ENCODE peak calls at places on chromosomes 3 and 15, in ten cellular contexts. B, J, S, D, Y, H, M, K, X and C are unnamed samples.

GRCh38 chr15:64247535-64247905 is 84.7 kb upstream of the PPIB start:
- DNase-seq in S (no peak), M (no peak), K (no peak), B (no peak), Y (no peak), H (peak), J (no peak), D (no peak), X (no peak), C (no peak)

GRCh38 chr15:25862469-25863066 is 559 bp downstream of the ATP10A start:
- DNase-seq in S (no peak), H (no peak), X (no peak), K (peak), Y (peak), B (peak), D (no peak), M (no peak), J (no peak), C (no peak)

GRCh38 chr15:77112819-77113569 is 42.1 kb upstream of the TSPAN3 start:
- DNase-seq in Y (no peak), M (no peak), X (no peak), H (no peak), S (no peak), J (no peak), D (no peak), B (no peak), K (peak), C (no peak)

GRCh38 chr3:52144034-52144795 is 10.0 kb downstream of the POC1A start:
- DNase-seq in B (peak), D (peak), S (peak), X (peak), J (peak), H (peak), K (peak), Y (peak), M (peak), C (peak)

GRCh38 chr3:170997966-170998913 is 28.3 kb downstream of the SLC2A2 start:
- DNase-seq in X (no peak), M (no peak), H (peak), J (no peak), K (no peak), Y (no peak), B (no peak), S (no peak), D (no peak), C (no peak)

GRCh38 chr15:31197497-31198414 is 96.2 kb upstream of the TRPM1 start:
- DNase-seq in J (no peak), H (peak), X (no peak), D (no peak), Y (peak), S (no peak), K (peak), M (peak), B (no peak), C (no peak)

GRCh38 chr3:42823351-42823750 is 14.1 kb downstream of the ACKR2 start:
- DNase-seq in M (no peak), K (no peak), H (no peak), S (no peak), Y (no peak), B (no peak), J (no peak), X (no peak), D (no peak), C (no peak)

GRCh38 chr3:189272500-189273119 is 100.8 kb downstream of the TPRG1 start:
- DNase-seq in M (no peak), X (no peak), D (no peak), K (peak), B (no peak), Y (no peak), S (no peak), J (no peak), H (no peak), C (peak)

GRCh38 chr3:44419923-44420650 is 57.4 kb downstream of the ZNF445 start:
- DNase-seq in K (no peak), Y (no peak), M (no peak), J (no peak), B (no peak), S (no peak), X (no peak), H (no peak), D (no peak), C (no peak)

GRCh38 chr3:127787071-127787490 is 35.2 kb downstream of the MGLL start:
- DNase-seq in K (no peak), H (no peak), S (peak), X (no peak), J (no peak), M (peak), D (peak), B (no peak), Y (no peak), C (no peak)

GRCh38 chr3:127787556-127787955 is 34.8 kb downstream of the MGLL start:
- DNase-seq in Y (no peak), S (no peak), B (no peak), X (no peak), H (no peak), J (no peak), M (no peak), K (no peak), D (peak), C (no peak)

GRCh38 chr3:127785711-127786265 is 36.5 kb downstream of the MGLL start:
- DNase-seq in M (no peak), Y (no peak), D (peak), X (no peak), B (no peak), S (no peak), H (no peak), K (no peak), J (no peak), C (no peak)

GRCh38 chr3:127784865-127785710 is 37.2 kb downstream of the MGLL start:
- DNase-seq in Y (peak), B (no peak), J (no peak), H (no peak), X (no peak), M (peak), S (no peak), D (peak), K (no peak), C (no peak)

GRCh38 chr3:127786358-127787070 is 35.8 kb downstream of the MGLL start:
- DNase-seq in B (no peak), D (peak), K (no peak), M (peak), X (no peak), S (peak), J (no peak), H (no peak), Y (peak), C (no peak)
- TF ChIP-seq POLR2AphosphoS5 in B (no peak), D (peak), K (no peak), M (no peak), X (no peak), S (no peak), J (no peak), H (no peak), Y (peak), C (no peak)

DNA sequence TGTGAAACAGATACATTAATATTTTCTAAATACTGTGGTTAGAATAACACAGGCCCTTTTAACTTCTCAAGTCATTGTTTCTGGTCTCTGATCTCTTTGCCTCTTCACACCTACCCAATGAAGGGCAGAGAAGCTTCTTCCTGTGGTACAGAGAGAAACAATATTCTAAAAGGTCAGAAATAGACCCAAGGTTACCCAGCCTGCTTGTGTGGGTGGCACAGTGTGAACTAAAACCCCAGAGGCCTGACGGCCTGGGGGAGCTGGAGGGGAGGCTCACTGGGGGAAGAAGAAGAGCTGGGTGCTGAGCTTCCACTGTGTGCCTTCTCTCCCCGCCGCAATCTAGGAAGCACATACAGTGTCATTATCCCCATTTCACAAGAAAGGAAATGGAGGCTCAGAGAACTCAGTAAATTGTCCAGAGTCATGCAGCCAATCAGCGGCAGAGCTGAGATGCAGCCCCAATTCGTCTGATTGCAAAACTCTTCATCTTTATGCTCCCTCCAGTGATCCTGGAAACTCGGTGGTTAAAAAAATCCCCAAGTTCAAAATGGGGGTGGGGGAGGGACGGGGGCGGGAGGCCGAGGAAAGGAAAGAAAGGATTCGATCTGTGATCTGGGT is 64.1 kb upstream of the HEG1 start:
- DNase-seq in H (no peak), S (no peak), X (no peak), K (no peak), M (no peak), B (no peak), Y (no peak), J (peak), D (no peak), C (no peak)
- TF ChIP-seq POLR2AphosphoS5 in H (no peak), S (no peak), X (no peak), K (no peak), M (no peak), B (no peak), Y (no peak), J (no peak), D (no peak), C (no peak)

DNA sequence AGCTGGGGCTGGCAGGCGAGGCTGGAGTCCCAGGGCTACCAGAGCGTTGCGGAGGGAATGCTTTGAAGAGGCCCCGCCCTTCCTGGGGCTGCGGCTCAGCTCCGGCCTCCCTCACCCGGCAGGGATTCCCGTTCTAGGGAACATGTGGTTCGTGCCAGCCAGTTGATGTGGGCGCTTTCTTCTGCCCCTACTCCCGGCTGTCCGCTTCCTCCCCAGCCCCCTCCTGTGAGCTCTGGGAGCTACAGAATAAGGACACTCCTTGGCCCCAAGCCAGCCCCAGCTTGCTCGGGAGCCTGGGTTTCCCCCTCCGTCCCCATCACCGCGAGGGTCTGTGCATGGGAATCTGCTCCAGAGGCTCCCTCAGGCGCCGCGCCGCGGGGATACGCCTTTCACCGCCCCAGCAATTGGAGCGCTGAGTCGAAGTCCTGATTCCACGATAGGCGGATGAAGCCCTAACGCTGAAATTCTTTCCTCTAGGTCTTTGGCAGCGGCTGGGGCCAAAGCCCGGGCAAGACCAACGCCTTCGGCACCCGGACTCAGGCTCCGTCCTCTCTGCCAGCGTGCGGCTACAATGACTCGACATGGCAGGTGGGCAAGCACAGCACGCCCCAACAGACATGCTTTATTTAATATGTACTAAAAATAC is 69.5 kb downstream of the KLF15 start:
- DNase-seq in M (peak), B (no peak), H (peak), D (peak), J (no peak), S (no peak), K (peak), X (no peak), Y (peak), C (no peak)
- TF ChIP-seq POLR2AphosphoS5 in M (no peak), B (no peak), H (no peak), D (peak), J (no peak), S (no peak), K (peak), X (no peak), Y (peak), C (peak)

DNA sequence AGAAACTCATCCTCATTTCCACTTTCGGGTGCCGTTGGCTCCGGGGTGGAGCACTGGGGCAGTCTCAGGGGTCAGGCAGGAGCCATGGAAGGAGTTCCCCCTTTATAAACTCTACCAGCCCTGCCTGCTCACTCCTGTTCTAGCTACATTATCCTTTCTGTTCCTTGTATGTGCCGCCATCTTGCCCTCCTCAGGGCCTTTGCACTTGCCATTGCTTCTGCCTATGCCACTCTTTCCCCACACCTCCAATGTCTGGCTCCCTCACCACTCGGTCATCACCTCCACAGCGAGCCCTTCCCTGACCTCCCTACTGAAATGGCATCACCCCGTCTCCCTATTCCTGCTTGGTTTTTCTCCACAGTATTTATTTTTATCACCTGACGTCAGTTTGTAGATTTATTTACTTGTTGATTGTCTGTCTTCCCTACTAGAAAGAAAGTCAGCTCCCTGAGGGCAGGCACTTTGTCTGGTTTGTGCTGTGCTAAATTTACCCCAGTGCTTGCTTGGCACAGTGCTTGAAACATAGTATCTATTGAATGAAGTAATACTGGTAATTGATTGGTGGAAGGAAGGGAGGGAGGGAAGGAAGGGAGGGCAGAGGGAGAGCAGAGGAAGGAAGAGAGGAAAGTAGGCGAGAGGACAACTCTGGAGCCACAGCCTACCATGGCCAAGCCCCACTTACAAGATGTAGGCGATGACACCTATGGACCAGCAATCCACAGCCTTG is 8.8 kb downstream of the CAMK1 start:
- DNase-seq in S (no peak), Y (no peak), J (no peak), D (no peak), H (no peak), K (no peak), B (no peak), X (no peak), M (no peak), C (no peak)
- TF ChIP-seq POLR2AphosphoS5 in S (no peak), Y (no peak), J (no peak), D (no peak), H (peak), K (no peak), B (no peak), X (no peak), M (no peak), C (no peak)

DNA sequence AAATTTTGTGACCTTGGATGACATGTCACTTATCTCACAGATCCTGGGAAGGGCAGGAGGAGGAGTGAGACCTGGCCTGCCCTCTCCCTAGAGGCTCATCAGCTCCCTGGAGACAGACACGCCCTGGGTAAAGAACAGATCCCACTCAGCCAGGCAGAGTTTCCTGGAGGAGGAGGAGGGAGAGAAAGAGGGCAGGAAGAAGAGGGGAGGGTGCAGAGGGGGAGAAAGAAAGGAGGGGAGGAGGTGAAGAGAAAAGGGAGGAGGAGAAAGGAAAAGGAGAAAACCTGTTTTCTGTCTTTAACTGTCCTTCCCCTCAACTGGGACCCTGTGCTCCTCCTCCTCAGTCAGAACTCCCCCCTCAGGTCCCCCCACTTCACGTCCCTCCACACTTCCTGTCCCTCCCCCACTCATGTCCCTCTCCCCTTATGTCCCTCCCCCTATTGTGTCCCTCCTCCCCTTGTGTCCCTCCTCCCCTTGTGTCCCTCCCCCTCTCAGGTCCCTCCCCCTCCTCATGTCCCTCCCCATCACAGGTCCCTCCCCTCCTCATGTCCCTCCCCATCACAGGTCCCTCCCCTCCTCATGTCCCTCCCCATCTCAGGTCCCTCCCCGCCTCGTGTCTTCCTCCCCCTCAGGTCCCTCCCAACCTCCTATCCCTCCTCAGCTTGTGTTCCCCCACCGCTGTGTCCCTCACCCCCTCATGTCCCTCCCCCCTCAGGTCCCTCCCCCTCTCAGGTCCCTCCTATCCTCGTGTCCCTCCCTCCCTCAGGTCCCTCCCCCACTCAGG is 52.3 kb upstream of the CGNL1 start:
- DNase-seq in B (no peak), X (peak), H (no peak), J (peak), D (no peak), K (peak), M (peak), Y (no peak), S (no peak), C (peak)
- TF ChIP-seq POLR2AphosphoS5 in B (no peak), X (no peak), H (no peak), J (no peak), D (no peak), K (no peak), M (no peak), Y (no peak), S (no peak), C (peak)

DNA sequence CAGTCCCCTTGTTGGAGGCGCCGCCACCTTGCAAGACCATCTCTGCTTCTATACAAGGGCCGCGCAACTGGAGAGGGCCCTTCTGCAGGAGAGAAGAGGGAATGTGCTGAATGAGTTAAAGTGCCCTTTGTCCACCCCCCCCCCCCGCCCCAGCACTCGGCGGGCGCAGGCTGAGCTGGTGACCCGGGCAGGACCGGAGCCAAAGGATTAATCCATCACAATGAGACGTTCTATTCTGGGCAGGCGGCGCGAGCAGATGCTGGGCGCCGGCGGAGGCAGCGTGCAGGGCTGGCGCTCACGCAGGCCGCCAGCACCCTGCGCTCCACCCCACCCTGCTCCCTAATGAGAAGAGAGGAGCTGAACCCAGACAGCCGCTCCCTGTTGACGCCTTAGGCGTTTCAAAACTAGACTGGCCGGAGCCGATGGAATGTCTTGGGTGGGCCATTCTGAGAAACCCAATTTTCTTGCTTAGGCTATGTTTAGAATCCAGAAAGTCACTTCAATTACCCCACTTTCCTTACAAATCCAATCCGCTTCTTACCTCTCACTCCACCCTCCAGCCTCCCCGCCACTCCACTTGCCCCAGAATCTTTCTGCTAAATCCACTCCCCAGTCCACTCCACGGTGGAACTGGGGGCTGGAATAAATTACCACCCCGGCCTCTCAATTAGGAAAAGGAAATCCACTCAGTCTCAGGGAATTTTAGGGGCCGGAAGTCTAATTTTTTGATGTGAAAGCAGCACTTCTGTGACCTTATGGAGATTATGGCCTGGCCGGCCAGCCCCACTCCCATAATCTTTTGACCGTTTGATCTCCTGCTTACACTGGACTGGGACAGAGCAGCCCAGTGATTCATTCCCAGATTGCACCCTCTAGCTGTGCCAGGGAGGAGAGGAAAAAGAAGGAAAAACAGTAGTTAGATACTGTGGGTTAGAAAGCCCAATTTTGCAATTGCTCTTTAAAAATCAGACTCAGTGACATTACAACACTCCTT is 32.7 kb downstream of the GJD2 start:
- DNase-seq in X (no peak), B (no peak), H (peak), S (peak), J (peak), K (peak), M (peak), D (peak), Y (no peak), C (peak)
- TF ChIP-seq POLR2AphosphoS5 in X (no peak), B (no peak), H (no peak), S (no peak), J (no peak), K (peak), M (no peak), D (no peak), Y (no peak), C (no peak)

GRCh38 chr3:45992820-45993219 is 2.8 kb downstream of the FYCO1 start:
- DNase-seq in B (no peak), D (no peak), M (no peak), J (no peak), Y (no peak), H (no peak), S (no peak), K (peak), X (no peak), C (no peak)

GRCh38 chr3:45993421-45994027 is 2.1 kb downstream of the FYCO1 start:
- DNase-seq in J (no peak), H (no peak), Y (no peak), X (no peak), B (no peak), M (no peak), K (no peak), S (no peak), D (no peak), C (no peak)

GRCh38 chr3:45992133-45992729 is 3.4 kb downstream of the FYCO1 start:
- DNase-seq in Y (no peak), M (no peak), K (no peak), J (no peak), X (no peak), H (no peak), S (no peak), B (no peak), D (peak), C (no peak)

GRCh38 chr3:45988804-45989203 is 6.8 kb downstream of the FYCO1 start:
- DNase-seq in X (no peak), B (no peak), D (no peak), H (peak), J (no peak), M (no peak), S (no peak), K (no peak), Y (no peak), C (no peak)

GRCh38 chr3:45991341-45991740 is 4.3 kb downstream of the FYCO1 start:
- DNase-seq in D (no peak), B (no peak), K (no peak), H (no peak), J (no peak), Y (no peak), M (no peak), S (no peak), X (no peak), C (no peak)
- TF ChIP-seq POLR2AphosphoS5 in D (no peak), B (no peak), K (no peak), H (no peak), J (no peak), Y (no peak), M (no peak), S (no peak), X (no peak), C (no peak)